ENCODE peak calls at places on chromosome 10, in six cellular contexts. O, C, G, E, T and D are unnamed samples.

GRCh38 chr10:71243756-71244637 is 31.6 kb downstream of the UNC5B start:
- DNase-seq in O (no peak), C (no peak), G (no peak), E (no peak), T (peak; percentile 66), D (no peak)

GRCh38 chr10:125823663-125824251 is 411 bp downstream of the BCCIP start:
- DNase-seq in O (no peak), C (no peak), G (no peak), E (no peak), T (peak; percentile 38), D (peak; percentile 10)

GRCh38 chr10:129898701-129899563 is 65.1 kb downstream of the EBF3 start:
- DNase-seq in O (no peak), C (no peak), G (no peak), E (no peak), T (no peak), D (no peak)

GRCh38 chr10:7464703-7465102 is 53.9 kb upstream of the SFMBT2 start:
- DNase-seq in O (no peak), C (no peak), G (no peak), E (no peak), T (no peak), D (no peak)

GRCh38 chr10:93032105-93032808 is 28.3 kb upstream of the CYP26C1 start:
- DNase-seq in O (no peak), C (no peak), G (no peak), E (no peak), T (no peak), D (no peak)

GRCh38 chr10:99880071-99880835 is 97.8 kb downstream of the ABCC2 start:
- DNase-seq in O (no peak), C (no peak), G (no peak), E (no peak), T (no peak), D (peak; percentile 81)

GRCh38 chr10:50635286-50635685 is 11.5 kb upstream of the SGMS1 start:
- DNase-seq in O (no peak), C (no peak), G (no peak), E (no peak), T (peak; percentile 48), D (peak; percentile 11)

GRCh38 chr10:75841266-75841665 is 409.8 kb downstream of the LRMDA start:
- DNase-seq in O (no peak), C (no peak), G (no peak), E (no peak), T (no peak), D (no peak)

GRCh38 chr10:110005716-110006115 is 2.1 kb upstream of the ADD3 start:
- DNase-seq in O (no peak), C (no peak), G (no peak), E (peak; percentile 10), T (peak; percentile 55), D (no peak)

GRCh38 chr10:87605656-87606308 is 53.9 kb upstream of the PAPSS2 start:
- DNase-seq in O (no peak), C (no peak), G (no peak), E (no peak), T (no peak), D (peak; percentile 39)

GRCh38 chr10:92789067-92789466 is 59.3 kb upstream of the EXOC6 start:
- DNase-seq in O (no peak), C (no peak), G (no peak), E (no peak), T (no peak), D (no peak)

GRCh38 chr10:104330168-104331117 is 7.8 kb downstream of the ITPRIP start:
- DNase-seq in O (no peak), C (no peak), G (no peak), E (no peak), T (peak; percentile 80), D (peak; percentile 71)

GRCh38 chr10:85642082-85642420 is 724.5 kb downstream of the GRID1 start:
- DNase-seq in O (no peak), C (no peak), G (no peak), E (no peak), T (peak; percentile 6), D (peak; percentile 47)

GRCh38 chr10:14553434-14553833 is 221.3 kb downstream of the FAM107B start:
- DNase-seq in O (peak; percentile 26), C (no peak), G (no peak), E (no peak), T (peak; percentile 77), D (no peak)

GRCh38 chr10:45374451-45375052 is 536 bp downstream of the ALOX5 start:
- DNase-seq in O (no peak), C (peak; percentile 39), G (peak; percentile 29), E (no peak), T (no peak), D (no peak)

GRCh38 chr10:102418612-102419560 is at the start of gene PSD:
- DNase-seq in O (peak; percentile 56), C (no peak), G (no peak), E (no peak), T (no peak), D (no peak)

GRCh38 chr10:16519250-16519907 is 2.3 kb downstream of the C1QL3 start:
- DNase-seq in O (no peak), C (no peak), G (no peak), E (no peak), T (no peak), D (no peak)

GRCh38 chr10:132516771-132517725 is 20.5 kb upstream of the INPP5A start:
- DNase-seq in O (no peak), C (peak; percentile 26), G (peak; percentile 94), E (peak; percentile 60), T (peak; percentile 91), D (peak; percentile 71)

GRCh38 chr10:114508376-114508775 is 104.1 kb upstream of the AFAP1L2 start:
- DNase-seq in O (no peak), C (no peak), G (no peak), E (no peak), T (no peak), D (no peak)

GRCh38 chr10:2949948-2950354 is 117.4 kb upstream of the PFKP start:
- DNase-seq in O (no peak), C (no peak), G (no peak), E (no peak), T (peak; percentile 55), D (no peak)